ENCODE peak calls at places on chromosomes 5 and 9, in six cellular contexts. G, D, C, I, E and Q are unnamed samples.
A peak's percentile ranks its signal among the peaks of the same experiment; 100 is the strongest.

GRCh38 chr5:9888517-9888916 is 258.4 kb upstream of the TAS2R1 start:
- DNase-seq in G (no peak), D (no peak), C (no peak), I (no peak), E (no peak), Q (peak; percentile 96)

GRCh38 chr9:109100543-109101201 is 19.1 kb downstream of the TMEM245 start:
- DNase-seq in G (no peak), D (no peak), C (no peak), I (no peak), E (no peak), Q (no peak)

GRCh38 chr9:130824079-130824478 is 11.0 kb upstream of the ABL1 start:
- DNase-seq in G (no peak), D (no peak), C (no peak), I (no peak), E (no peak), Q (no peak)

GRCh38 chr5:94893404-94894145 is 275.1 kb downstream of the SLF1 start:
- DNase-seq in G (no peak), D (no peak), C (no peak), I (peak; percentile 47), E (peak; percentile 24), Q (peak; percentile 4)

GRCh38 chr9:1208185-1208584 is 158.0 kb downstream of the DMRT2 start:
- DNase-seq in G (no peak), D (no peak), C (no peak), I (no peak), E (no peak), Q (peak; percentile 60)

GRCh38 chr5:89128097-89128496 is 245.1 kb upstream of the MEF2C start:
- DNase-seq in G (no peak), D (no peak), C (no peak), I (no peak), E (peak; percentile 84), Q (peak; percentile 1)

GRCh38 chr5:178899289-178899688 is 3.6 kb downstream of the ZFP2 start:
- DNase-seq in G (no peak), D (no peak), C (no peak), I (no peak), E (no peak), Q (no peak)

GRCh38 chr5:157026789-157027424 is 32.0 kb downstream of the HAVCR1 start:
- DNase-seq in G (no peak), D (peak; percentile 44), C (no peak), I (peak; percentile 42), E (peak; percentile 22), Q (no peak)

GRCh38 chr5:54524704-54525103 is 7.1 kb downstream of the SNX18 start:
- DNase-seq in G (no peak), D (no peak), C (no peak), I (peak; percentile 64), E (no peak), Q (no peak)
- TF ChIP-seq USF2 in G (no peak), D (no peak), C (no peak), I (no peak), E (no peak), Q (no peak)

DNA sequence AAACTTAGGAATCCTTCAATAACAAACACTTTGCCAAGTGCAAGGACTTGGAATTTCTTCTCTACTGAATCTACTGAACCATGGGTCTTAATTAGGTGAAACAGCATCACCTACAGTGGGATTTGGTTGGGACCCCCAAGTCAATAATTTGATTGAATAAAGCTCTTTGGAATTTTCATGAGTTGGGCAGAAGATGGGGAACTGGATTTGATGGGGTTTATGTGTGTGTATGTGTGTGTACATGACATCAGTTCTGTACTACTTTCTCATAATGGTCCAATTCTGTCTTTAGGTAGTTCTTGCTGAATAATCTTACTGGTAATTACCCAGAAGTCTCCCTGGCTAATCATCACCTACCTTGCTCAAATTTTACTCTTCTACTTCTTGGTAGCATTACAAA is 198.4 kb upstream of the TBCA start:
- DNase-seq in G (no peak), D (no peak), C (no peak), I (no peak), E (no peak), Q (no peak)
- TF ChIP-seq SMC3 in G (no peak), D (no peak), C (no peak), I (no peak), E (no peak), Q (no peak)

DNA sequence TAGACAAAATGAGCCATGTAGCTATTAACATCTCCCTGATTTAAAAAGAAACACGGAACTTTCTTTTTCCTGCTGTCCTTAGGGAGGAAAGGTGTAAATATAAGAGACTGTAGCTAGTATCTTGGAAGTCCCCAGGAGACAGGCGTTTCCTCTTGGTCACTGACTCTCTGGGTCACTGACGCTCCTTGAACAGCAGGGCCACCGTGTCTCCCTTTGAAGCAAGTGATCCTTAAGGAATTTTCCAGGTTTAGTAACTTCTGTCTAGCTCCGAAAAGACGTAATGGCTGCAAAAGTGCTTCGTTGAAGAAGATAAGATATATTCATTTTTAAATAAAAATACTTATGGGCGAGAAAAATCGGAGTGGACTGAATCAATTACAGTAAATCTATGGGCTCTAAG is 743 bp upstream of the CLTA start:
- DNase-seq in G (no peak), D (peak; percentile 28), C (no peak), I (no peak), E (peak; percentile 33), Q (no peak)
- TF ChIP-seq USF2 in G (no peak), D (no peak), C (no peak), I (no peak), E (no peak), Q (no peak)

DNA sequence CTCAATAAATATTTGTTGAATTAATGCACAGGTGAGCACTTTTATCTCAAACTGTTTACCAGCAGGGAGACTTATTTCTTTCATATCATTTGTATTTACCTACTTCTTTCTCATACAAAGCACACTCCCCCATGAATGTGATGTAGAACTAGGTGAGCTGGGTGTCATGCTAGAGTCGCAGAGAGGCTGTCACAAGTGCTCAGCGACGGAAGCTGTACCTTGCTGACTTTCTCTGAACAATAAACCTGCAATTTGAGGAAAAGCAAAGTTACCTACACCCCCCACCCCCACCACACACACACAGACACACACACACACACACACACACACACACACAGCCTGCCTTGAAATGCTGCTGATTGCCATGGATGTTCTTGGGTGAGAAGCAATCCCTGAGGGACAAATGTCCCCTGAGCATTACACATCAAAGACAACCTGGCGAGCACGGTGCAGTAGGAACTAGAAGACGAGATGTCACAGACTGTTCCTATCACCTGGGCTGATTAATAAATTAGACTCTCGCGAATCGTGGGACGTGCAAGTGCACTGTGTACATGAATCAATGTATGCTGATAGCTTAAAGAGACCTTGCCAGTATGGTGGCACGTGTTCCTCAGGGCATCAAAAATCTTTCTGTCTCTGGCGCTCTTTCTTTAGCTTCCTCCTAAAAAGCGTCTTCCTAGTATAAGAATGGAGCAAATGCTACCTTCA is 66.1 kb downstream of the BRINP1 start:
- DNase-seq in G (no peak), D (no peak), C (no peak), I (no peak), E (no peak), Q (no peak)
- TF ChIP-seq SMC3 in G (no peak), D (no peak), C (no peak), I (no peak), E (no peak), Q (no peak)

DNA sequence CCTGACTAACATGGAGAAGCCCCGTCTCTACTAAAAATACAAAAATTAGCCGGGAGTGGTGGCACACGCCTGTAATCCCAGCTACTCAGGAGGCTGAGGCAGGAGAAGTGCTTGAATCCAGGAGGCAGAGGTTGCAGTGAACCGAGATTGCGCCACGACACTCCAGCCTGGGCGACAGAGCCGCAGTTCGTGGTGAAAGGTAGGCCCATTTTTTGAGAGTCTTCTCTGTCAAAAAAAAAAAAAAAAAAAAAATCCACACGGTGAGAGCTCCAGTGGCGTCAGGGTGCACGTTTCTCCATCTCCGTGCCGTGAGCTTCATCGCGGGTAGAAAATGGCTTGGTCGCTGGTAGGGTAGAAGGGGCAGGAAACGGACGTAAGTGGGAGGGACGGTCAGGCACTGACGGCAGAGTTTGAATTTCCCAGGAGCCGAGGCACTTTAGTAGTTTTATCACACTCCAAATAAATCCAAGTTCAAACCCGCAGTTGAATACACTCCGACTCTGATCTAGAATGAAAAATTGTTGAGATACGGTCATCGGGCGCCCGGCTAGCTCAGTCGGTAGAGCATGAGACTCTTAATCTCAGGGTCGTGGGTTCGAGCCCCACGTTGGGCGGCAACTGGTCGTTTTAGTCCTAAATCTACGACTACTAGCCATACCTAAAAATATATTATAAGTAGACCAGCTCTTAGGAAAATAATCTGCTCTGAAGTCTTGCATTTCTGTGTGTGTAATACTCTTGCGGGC is 2.4 kb upstream of the TRIM7 start:
- DNase-seq in G (peak; percentile 82), D (peak; percentile 60), C (no peak), I (peak; percentile 63), E (peak; percentile 94), Q (peak; percentile 93)
- TF ChIP-seq USF2 in G (no peak), D (no peak), C (no peak), I (no peak), E (no peak), Q (no peak)

DNA sequence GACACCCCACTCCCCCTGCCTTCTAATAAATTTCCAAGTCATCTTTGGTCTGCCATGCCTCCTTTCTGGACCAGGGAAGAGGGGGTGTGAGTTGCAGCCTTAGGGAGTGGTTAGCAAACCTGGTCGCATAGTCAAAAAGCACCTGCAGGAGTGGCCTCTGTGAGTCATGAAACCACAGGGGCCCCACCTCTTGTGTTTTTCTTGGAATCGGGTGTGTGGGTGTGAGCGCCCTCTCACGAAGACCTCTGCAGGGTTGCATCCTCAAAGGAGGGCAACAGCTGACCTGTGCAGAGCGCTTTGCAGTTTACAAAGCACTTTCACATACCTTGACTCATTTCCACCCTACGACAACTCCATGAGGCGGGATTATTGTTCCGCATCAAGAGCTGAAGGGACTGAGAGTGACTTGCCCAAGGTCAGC is 36.8 kb upstream of the TEX48 start:
- DNase-seq in G (no peak), D (no peak), C (no peak), I (no peak), E (peak; percentile 36), Q (no peak)
- TF ChIP-seq SMC3 in G (no peak), D (no peak), C (no peak), I (no peak), E (no peak), Q (no peak)